ENCODE peak calls at places on chromosomes 5 and 9, in nine cellular contexts. J is cardiac muscle cell; X is effector memory CD8-positive, alpha-beta T cell; I is left colon; E is activated CD8-positive, alpha-beta T cell treated with anti-CD3 and anti-CD28 coated beads, Interleukin-2, amount 10 ng/mL, durations not matched to agents 7 days and 5 days; R is astrocyte of the spinal cord; O is OCI-LY7; U is EL; N is left ventricle myocardium inferior. K is an unnamed sample.

GRCh38 chr5:2906302-2907090 is 155.0 kb upstream of the IRX2 start:
- DNase-seq in U (no peak), X (no peak), O (no peak), N (no peak), I (no peak), E (no peak), R (no peak), J (no peak), K (no peak)

GRCh38 chr5:127898551-127899213 is 184.9 kb upstream of the SLC12A2 start:
- DNase-seq in U (no peak), O (no peak), I (no peak), J (peak; percentile 34), N (no peak), E (no peak), R (no peak), X (no peak), K (peak; percentile 16)

GRCh38 chr9:136111910-136112309 is 6.8 kb downstream of the TMEM250 start:
- DNase-seq in O (no peak), E (no peak), N (no peak), R (no peak), I (no peak), X (no peak), J (no peak), U (no peak), K (no peak)

GRCh38 chr9:122900791-122901190 is 4.4 kb downstream of the RC3H2 start:
- DNase-seq in E (no peak), O (peak; percentile 34), N (no peak), I (no peak), X (no peak), R (peak; percentile 33), J (peak; percentile 16), U (peak; percentile 29), K (no peak)

GRCh38 chr5:103849934-103850333 is 287.3 kb upstream of the NUDT12 start:
- DNase-seq in J (peak; percentile 5), E (no peak), O (no peak), R (peak; percentile 94), I (no peak), X (no peak), U (peak; percentile 84), N (no peak), K (no peak)

GRCh38 chr9:132032584-132032945 is 47.1 kb downstream of the MED27 start:
- DNase-seq in I (no peak), R (no peak), J (no peak), O (no peak), X (no peak), N (no peak), E (no peak), U (no peak), K (no peak)

GRCh38 chr5:16617272-16617973 is 626 bp upstream of the RETREG1 start:
- DNase-seq in N (peak; percentile 37), R (no peak), E (peak; percentile 75), J (no peak), O (no peak), I (peak; percentile 20), X (peak; percentile 22), U (no peak), K (no peak)

GRCh38 chr9:17509151-17509550 is 69.7 kb upstream of the SH3GL2 start:
- DNase-seq in O (no peak), R (no peak), N (no peak), E (no peak), I (no peak), U (no peak), X (no peak), J (no peak), K (no peak)

GRCh38 chr5:140966293-140967225 is at the start of gene PCDHAC2:
- DNase-seq in N (peak; percentile 19), U (peak; percentile 18), E (no peak), I (peak; percentile 4), J (peak; percentile 54), R (no peak), X (no peak), O (no peak), K (no peak)

GRCh38 chr9:86918556-86918955 is 28.8 kb downstream of the GAS1 start:
- DNase-seq in U (no peak), E (no peak), N (no peak), X (no peak), O (no peak), I (no peak), R (no peak), J (no peak), K (no peak)

GRCh38 chr5:78783434-78784130 is 135.0 kb upstream of the LHFPL2 start:
- DNase-seq in O (no peak), R (no peak), I (no peak), J (no peak), X (no peak), U (no peak), E (no peak), N (no peak), K (no peak)

GRCh38 chr9:124280176-124280691 is 22.5 kb downstream of the NEK6 start:
- DNase-seq in R (peak; percentile 93), E (no peak), U (peak; percentile 79), X (no peak), O (no peak), N (no peak), J (peak; percentile 93), I (no peak), K (no peak)

GRCh38 chr5:138179277-138179857 is 455 bp downstream of the KIF20A start:
- DNase-seq in X (no peak), O (peak; percentile 44), U (peak; percentile 18), E (peak; percentile 25), R (no peak), I (no peak), J (no peak), N (no peak), K (no peak)

GRCh38 chr5:55533806-55534435 is 843 bp downstream of the PLPP1 start:
- DNase-seq in E (peak; percentile 68), O (peak; percentile 41), J (peak; percentile 63), R (peak; percentile 58), U (peak; percentile 58), N (no peak), I (no peak), X (no peak), K (no peak)

GRCh38 chr9:35750256-35750531 is 1.1 kb downstream of the RGP1 start:
- DNase-seq in U (no peak), N (no peak), E (no peak), X (no peak), J (no peak), I (no peak), R (no peak), O (no peak), K (no peak)

GRCh38 chr5:75262278-75262677 is 25.6 kb upstream of the ANKRD31 start:
- DNase-seq in X (no peak), O (no peak), I (no peak), E (no peak), N (no peak), R (no peak), J (no peak), U (no peak), K (no peak)

GRCh38 chr9:134099123-134099761 is 31.4 kb upstream of the BRD3 start:
- DNase-seq in R (peak; percentile 15), J (peak; percentile 33), E (peak; percentile 71), X (peak; percentile 72), U (peak; percentile 48), I (peak; percentile 47), N (no peak), O (peak; percentile 67), K (no peak)

GRCh38 chr5:13214182-13214581 is 730.3 kb downstream of the DNAH5 start:
- DNase-seq in N (no peak), E (no peak), R (no peak), O (no peak), U (no peak), I (no peak), J (no peak), X (no peak), K (no peak)

GRCh38 chr5:151708126-151708525 is 21.4 kb upstream of the SPARC start:
- DNase-seq in J (no peak), X (no peak), O (no peak), U (peak; percentile 51), R (no peak), I (no peak), E (no peak), N (no peak), K (no peak)

GRCh38 chr5:93677344-93678021 is 63.9 kb downstream of the POU5F2 start:
- DNase-seq in R (peak; percentile 96), O (no peak), J (peak; percentile 94), X (no peak), N (peak; percentile 21), E (no peak), I (peak; percentile 3), U (peak; percentile 95), K (no peak)

GRCh38 chr9:111040494-111040893 is 2.2 kb upstream of the LPAR1 start:
- DNase-seq in U (no peak), E (no peak), O (no peak), R (no peak), N (no peak), J (no peak), I (no peak), X (no peak), K (no peak)

GRCh38 chr5:149152317-149152746 is 11.0 kb downstream of the ABLIM3 start:
- DNase-seq in N (no peak), X (no peak), J (peak; percentile 40), O (no peak), U (peak; percentile 81), R (no peak), E (no peak), I (no peak), K (no peak)

GRCh38 chr9:136013524-136014034 is 52.4 kb upstream of the UBAC1 start:
- DNase-seq in O (peak; percentile 30), I (peak; percentile 2), R (no peak), E (no peak), X (no peak), U (no peak), J (no peak), N (peak; percentile 13), K (no peak)

GRCh38 chr5:126093718-126094117 is 329.5 kb upstream of the GRAMD2B start:
- DNase-seq in O (no peak), R (no peak), X (no peak), I (no peak), U (no peak), N (no peak), J (no peak), E (no peak), K (no peak)

GRCh38 chr9:131394464-131395026 is 659 bp downstream of the PRRC2B start:
- DNase-seq in I (peak; percentile 63), E (peak; percentile 62), J (peak; percentile 54), R (no peak), O (peak; percentile 68), N (peak; percentile 57), X (peak; percentile 57), U (peak; percentile 38), K (peak; percentile 43)

GRCh38 chr5:63155310-63155631 is 576.7 kb downstream of the LRRC70 start:
- DNase-seq in R (no peak), N (no peak), U (no peak), X (no peak), E (no peak), J (no peak), O (no peak), I (no peak), K (no peak)

GRCh38 chr5:67957374-67957773 is 258.2 kb upstream of the PIK3R1 start:
- DNase-seq in X (no peak), N (no peak), O (no peak), J (no peak), R (no peak), U (no peak), I (no peak), E (no peak), K (no peak)

GRCh38 chr9:134634190-134634589 is 7.4 kb upstream of the COL5A1 start:
- DNase-seq in O (no peak), U (no peak), E (no peak), I (no peak), N (peak; percentile 12), X (no peak), R (no peak), J (no peak), K (no peak)

GRCh38 chr9:100756217-100756616 is 178.3 kb downstream of the CAVIN4 start:
- DNase-seq in R (no peak), O (no peak), J (no peak), I (no peak), U (no peak), E (no peak), N (no peak), X (no peak), K (no peak)

GRCh38 chr5:134736173-134736812 is 2.1 kb upstream of the CAMLG start:
- DNase-seq in R (no peak), J (no peak), X (no peak), I (no peak), E (no peak), U (no peak), N (no peak), O (peak; percentile 34), K (no peak)

GRCh38 chr5:116575635-116576042 is 1.0 kb upstream of the SEMA6A start:
- DNase-seq in E (peak; percentile 25), I (peak; percentile 43), U (no peak), O (no peak), R (no peak), J (no peak), N (no peak), X (no peak), K (no peak)

K was measured in NK-92 treated with Interleukin-12 subunit alpha and Interleukin-12 subunit beta, amount 100 ng/mL, for 24 hours.